ENCODE peak calls at places on chromosomes 16 and 17, in eight cellular contexts. One of them, this sample, is unnamed.
A peak's percentile ranks its signal among the peaks of the same experiment; 100 is the strongest.

GRCh38 chr17:51169340-51169739 is 3.1 kb downstream of the NME2 start:
- DNase-seq in DND-41: no peak
- DNase-seq in heart left ventricle: no peak
- DNase-seq in GM23248: no peak
- DNase-seq in osteoblast: peak; percentile 18
- DNase-seq in GM23338: no peak
- DNase-seq in IMR-90: peak; percentile 45
- DNase-seq in fibroblast of lung: no peak
- DNase-seq in this sample: no peak

GRCh38 chr17:67982686-67983085 is 13.6 kb downstream of the C17orf58 start:
- DNase-seq in DND-41: no peak
- DNase-seq in heart left ventricle: no peak
- DNase-seq in GM23248: no peak
- DNase-seq in osteoblast: no peak
- DNase-seq in GM23338: no peak
- DNase-seq in IMR-90: no peak
- DNase-seq in fibroblast of lung: no peak
- DNase-seq in this sample: no peak

GRCh38 chr16:3881499-3881995 is 1.0 kb upstream of the CREBBP start:
- DNase-seq in DND-41: no peak
- DNase-seq in heart left ventricle: no peak
- DNase-seq in GM23248: no peak
- DNase-seq in osteoblast: no peak
- DNase-seq in GM23338: peak; percentile 48
- DNase-seq in IMR-90: no peak
- DNase-seq in fibroblast of lung: no peak
- DNase-seq in this sample: no peak

GRCh38 chr16:29154676-29155121 is 169.8 kb downstream of the LAT start:
- DNase-seq in DND-41: no peak
- DNase-seq in heart left ventricle: peak; percentile 47
- DNase-seq in GM23248: no peak
- DNase-seq in osteoblast: no peak
- DNase-seq in GM23338: no peak
- DNase-seq in IMR-90: peak; percentile 83
- DNase-seq in fibroblast of lung: peak; percentile 79
- DNase-seq in this sample: no peak

GRCh38 chr17:44872131-44872768 is 24.6 kb downstream of the HIGD1B start:
- DNase-seq in DND-41: no peak
- DNase-seq in heart left ventricle: peak; percentile 68
- DNase-seq in GM23248: peak; percentile 5
- DNase-seq in osteoblast: no peak
- DNase-seq in GM23338: no peak
- DNase-seq in IMR-90: no peak
- DNase-seq in fibroblast of lung: no peak
- DNase-seq in this sample: no peak

GRCh38 chr16:88064011-88064888 is 113.0 kb downstream of the BANP start:
- DNase-seq in DND-41: no peak
- DNase-seq in heart left ventricle: peak; percentile 13
- DNase-seq in GM23248: no peak
- DNase-seq in osteoblast: peak; percentile 91
- DNase-seq in GM23338: no peak
- DNase-seq in IMR-90: peak; percentile 5
- DNase-seq in fibroblast of lung: no peak
- DNase-seq in this sample: no peak

GRCh38 chr17:38379448-38379847 is 27.8 kb downstream of the SOCS7 start:
- DNase-seq in DND-41: no peak
- DNase-seq in heart left ventricle: no peak
- DNase-seq in GM23248: no peak
- DNase-seq in osteoblast: peak; percentile 21
- DNase-seq in GM23338: no peak
- DNase-seq in IMR-90: no peak
- DNase-seq in fibroblast of lung: no peak
- DNase-seq in this sample: no peak

GRCh38 chr17:56656961-56657360 is 63.5 kb downstream of the NOG start:
- DNase-seq in DND-41: no peak
- DNase-seq in heart left ventricle: no peak
- DNase-seq in GM23248: no peak
- DNase-seq in osteoblast: no peak
- DNase-seq in GM23338: no peak
- DNase-seq in IMR-90: no peak
- DNase-seq in fibroblast of lung: no peak
- DNase-seq in this sample: no peak

GRCh38 chr17:80068301-80069160 is 32.1 kb downstream of the CCDC40 start:
- DNase-seq in DND-41: no peak
- DNase-seq in heart left ventricle: peak; percentile 54
- DNase-seq in GM23248: peak; percentile 31
- DNase-seq in osteoblast: peak; percentile 83
- DNase-seq in GM23338: no peak
- DNase-seq in IMR-90: peak; percentile 89
- DNase-seq in fibroblast of lung: peak; percentile 82
- DNase-seq in this sample: peak; percentile 80

GRCh38 chr16:66728804-66729203 is 22.6 kb downstream of the DYNC1LI2 start:
- DNase-seq in DND-41: no peak
- DNase-seq in heart left ventricle: no peak
- DNase-seq in GM23248: no peak
- DNase-seq in osteoblast: no peak
- DNase-seq in GM23338: no peak
- DNase-seq in IMR-90: no peak
- DNase-seq in fibroblast of lung: no peak
- DNase-seq in this sample: no peak

GRCh38 chr17:9987779-9988585 is 82.9 kb upstream of the RCVRN start:
- DNase-seq in DND-41: peak; percentile 39
- DNase-seq in heart left ventricle: peak; percentile 58
- DNase-seq in GM23248: peak; percentile 54
- DNase-seq in osteoblast: no peak
- DNase-seq in GM23338: peak; percentile 68
- DNase-seq in IMR-90: peak; percentile 21
- DNase-seq in fibroblast of lung: peak; percentile 40
- DNase-seq in this sample: peak; percentile 7

GRCh38 chr17:74332017-74332650 is 6.1 kb downstream of the KIF19 start:
- DNase-seq in DND-41: no peak
- DNase-seq in heart left ventricle: no peak
- DNase-seq in GM23248: no peak
- DNase-seq in osteoblast: no peak
- DNase-seq in GM23338: no peak
- DNase-seq in IMR-90: no peak
- DNase-seq in fibroblast of lung: no peak
- DNase-seq in this sample: no peak

GRCh38 chr16:47431960-47432359 is 28.9 kb downstream of the ITFG1 start:
- DNase-seq in DND-41: no peak
- DNase-seq in heart left ventricle: no peak
- DNase-seq in GM23248: peak; percentile 13
- DNase-seq in osteoblast: peak; percentile 74
- DNase-seq in GM23338: no peak
- DNase-seq in IMR-90: no peak
- DNase-seq in fibroblast of lung: no peak
- DNase-seq in this sample: no peak

GRCh38 chr16:68252383-68252782 is 7.2 kb downstream of the PLA2G15 start:
- DNase-seq in DND-41: no peak
- DNase-seq in heart left ventricle: no peak
- DNase-seq in GM23248: no peak
- DNase-seq in osteoblast: peak; percentile 19
- DNase-seq in GM23338: no peak
- DNase-seq in IMR-90: no peak
- DNase-seq in fibroblast of lung: no peak
- DNase-seq in this sample: no peak

GRCh38 chr16:90040152-90041023 is 21.1 kb upstream of the DBNDD1 start:
- DNase-seq in DND-41: no peak
- DNase-seq in heart left ventricle: no peak
- DNase-seq in GM23248: no peak
- DNase-seq in osteoblast: no peak
- DNase-seq in GM23338: no peak
- DNase-seq in IMR-90: no peak
- DNase-seq in fibroblast of lung: no peak
- DNase-seq in this sample: no peak

GRCh38 chr17:64230551-64231408 is 32.3 kb downstream of the TEX2 start:
- DNase-seq in DND-41: no peak
- DNase-seq in heart left ventricle: no peak
- DNase-seq in GM23248: peak; percentile 97
- DNase-seq in osteoblast: peak; percentile 85
- DNase-seq in GM23338: no peak
- DNase-seq in IMR-90: peak; percentile 97
- DNase-seq in fibroblast of lung: peak; percentile 91
- DNase-seq in this sample: no peak

GRCh38 chr17:62720126-62720850 is 87.8 kb downstream of the MARCHF10 start:
- DNase-seq in DND-41: no peak
- DNase-seq in heart left ventricle: no peak
- DNase-seq in GM23248: no peak
- DNase-seq in osteoblast: no peak
- DNase-seq in GM23338: peak; percentile 66
- DNase-seq in IMR-90: no peak
- DNase-seq in fibroblast of lung: no peak
- DNase-seq in this sample: peak; percentile 27

DNA sequence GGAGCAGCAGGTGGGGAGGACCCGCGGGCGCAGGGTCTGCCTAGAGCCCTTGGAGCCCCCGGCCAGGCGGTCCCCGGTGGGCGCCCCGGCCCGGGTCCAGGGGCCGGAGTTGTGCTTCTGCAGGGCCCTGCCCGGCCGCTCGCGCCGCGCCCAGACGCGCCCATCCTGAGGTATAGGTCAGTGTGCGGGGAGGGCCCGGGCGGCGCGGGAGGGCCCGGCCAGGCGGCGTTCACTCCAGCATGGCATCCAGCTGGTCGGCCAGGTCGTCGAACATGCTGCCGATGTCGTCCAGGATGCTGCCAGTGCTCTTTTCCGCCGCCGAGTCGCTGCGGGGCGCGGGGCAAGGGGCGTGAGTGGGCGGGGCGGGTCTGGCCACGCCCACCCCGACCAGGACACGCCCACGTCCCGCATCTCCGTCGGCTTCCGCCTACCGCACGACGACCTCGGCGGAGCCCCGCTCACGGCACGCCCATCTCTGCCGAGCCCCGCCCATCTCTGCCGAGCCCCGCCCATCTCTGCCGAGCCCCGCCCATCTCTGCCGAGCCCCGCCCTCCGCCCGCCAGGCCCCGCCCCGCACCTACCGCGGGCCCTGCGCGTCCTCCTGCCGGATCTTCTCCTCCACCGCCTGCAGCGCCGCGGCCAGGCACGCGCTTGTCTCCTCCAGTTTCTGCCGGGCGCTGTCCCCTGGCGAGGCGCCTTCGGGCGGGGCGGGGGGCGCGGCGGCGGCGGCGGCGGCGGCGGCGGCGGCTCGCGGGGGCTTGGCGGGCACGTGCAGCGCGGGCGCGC is 17.9 kb downstream of the CASKIN1 start:
- DNase-seq in DND-41: no peak
- DNase-seq in heart left ventricle: no peak
- DNase-seq in GM23248: peak; percentile 55
- DNase-seq in osteoblast: no peak
- DNase-seq in GM23338: peak; percentile 89
- DNase-seq in IMR-90: no peak
- DNase-seq in fibroblast of lung: peak; percentile 17
- DNase-seq in this sample: no peak
- H3K4me3 ChIP-seq in DND-41: no peak overlapping the region
- H3K4me3 ChIP-seq in heart left ventricle: no peak overlapping the region
- H3K4me3 ChIP-seq in GM23248: no peak overlapping the region
- H3K4me3 ChIP-seq in osteoblast: no peak overlapping the region
- H3K4me3 ChIP-seq in GM23338: peak overlapping the region; percentile 42
- H3K4me3 ChIP-seq in IMR-90: no peak overlapping the region
- H3K4me3 ChIP-seq in fibroblast of lung: no peak overlapping the region
- H3K4me3 ChIP-seq in this sample: no peak overlapping the region

DNA sequence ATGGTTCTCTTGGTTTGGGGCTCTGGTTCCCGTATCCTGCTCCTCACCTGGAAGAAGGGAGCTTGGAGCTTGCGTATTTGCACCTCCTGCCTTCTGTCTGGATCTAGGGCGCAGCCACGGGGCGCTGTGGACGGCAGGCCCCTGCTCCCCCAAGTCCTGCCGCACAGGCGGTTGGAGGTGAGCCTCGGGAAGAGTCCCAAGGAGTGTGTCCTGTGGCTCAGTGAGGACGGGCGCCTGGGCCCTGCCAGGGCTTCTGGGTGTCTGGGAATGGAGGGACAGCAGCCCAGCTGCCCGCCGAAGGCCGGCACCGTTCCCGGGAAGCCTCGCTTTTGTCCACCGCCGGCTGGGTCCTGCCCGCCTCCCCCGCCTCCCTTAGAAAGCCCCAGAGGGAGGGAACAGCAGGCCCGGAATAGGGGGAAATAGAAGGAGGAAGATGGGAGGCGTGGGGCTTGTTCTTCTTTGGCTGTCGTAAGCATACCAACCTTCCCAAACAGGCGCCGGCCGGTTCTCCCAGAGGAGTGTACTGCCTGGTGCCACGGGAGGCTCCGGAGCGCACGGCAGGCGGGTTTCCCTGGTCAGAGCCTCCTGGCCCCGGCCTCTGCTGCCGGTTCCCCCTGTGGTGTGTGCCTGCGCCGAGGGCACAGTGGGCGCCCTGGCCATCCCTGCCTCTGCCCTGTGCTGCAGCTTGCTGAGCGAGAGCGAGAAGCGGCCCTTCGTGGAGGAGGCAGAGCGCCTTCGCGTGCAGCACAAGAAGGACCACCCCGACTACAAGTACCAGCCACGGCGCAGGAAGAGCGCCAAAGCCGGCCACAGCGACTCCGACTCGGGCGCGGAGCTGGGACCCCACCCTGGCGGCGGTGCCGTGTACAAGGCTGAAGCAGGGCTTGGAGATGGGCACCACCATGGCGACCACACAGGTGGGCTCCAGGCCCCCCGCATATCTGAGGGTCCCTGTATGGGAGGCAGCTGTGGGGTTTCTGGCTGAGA is 1.8 kb downstream of the SOX8 start:
- DNase-seq in DND-41: no peak
- DNase-seq in heart left ventricle: no peak
- DNase-seq in GM23248: no peak
- DNase-seq in osteoblast: peak; percentile 93
- DNase-seq in GM23338: peak; percentile 35
- DNase-seq in IMR-90: no peak
- DNase-seq in fibroblast of lung: no peak
- DNase-seq in this sample: peak; percentile 52
- H3K27ac ChIP-seq in DND-41: no peak overlapping the region
- H3K27ac ChIP-seq in heart left ventricle: no peak overlapping the region
- H3K27ac ChIP-seq in GM23248: no peak overlapping the region
- H3K27ac ChIP-seq in osteoblast: no peak overlapping the region
- H3K27ac ChIP-seq in GM23338: no peak overlapping the region
- H3K27ac ChIP-seq in IMR-90: no peak overlapping the region
- H3K27ac ChIP-seq in fibroblast of lung: no peak overlapping the region
- H3K27ac ChIP-seq in this sample: peak overlapping the region; percentile 28

GRCh38 chr16:19507882-19508281 is 14.0 kb downstream of the GDE1 start:
- DNase-seq in DND-41: no peak
- DNase-seq in heart left ventricle: no peak
- DNase-seq in GM23248: no peak
- DNase-seq in osteoblast: no peak
- DNase-seq in GM23338: no peak
- DNase-seq in IMR-90: no peak
- DNase-seq in fibroblast of lung: no peak
- DNase-seq in this sample: no peak
- H3K4me1 ChIP-seq in DND-41: no peaks in the 10 kb centered on the region
- H3K4me1 ChIP-seq in heart left ventricle: no peaks in the 10 kb centered on the region
- H3K4me1 ChIP-seq in GM23248: no peaks in the 10 kb centered on the region
- H3K4me1 ChIP-seq in osteoblast: peaks cover 11% of the 10 kb centered on the region
- H3K4me1 ChIP-seq in GM23338: no peaks in the 10 kb centered on the region
- H3K4me1 ChIP-seq in IMR-90: no peaks in the 10 kb centered on the region
- H3K4me1 ChIP-seq in fibroblast of lung: no peaks in the 10 kb centered on the region
- H3K4me1 ChIP-seq in this sample: no peaks in the 10 kb centered on the region

GRCh38 chr16:58024673-58025350 is 742 bp upstream of the MMP15 start:
- DNase-seq in DND-41: no peak
- DNase-seq in heart left ventricle: peak; percentile 37
- DNase-seq in GM23248: peak; percentile 21
- DNase-seq in osteoblast: peak; percentile 90
- DNase-seq in GM23338: peak; percentile 77
- DNase-seq in IMR-90: no peak
- DNase-seq in fibroblast of lung: peak; percentile 7
- DNase-seq in this sample: no peak
- H3K4me3 ChIP-seq in DND-41: peak overlapping the region; percentile 62
- H3K4me3 ChIP-seq in heart left ventricle: peak overlapping the region; percentile 73
- H3K4me3 ChIP-seq in GM23248: peak overlapping the region; percentile 68
- H3K4me3 ChIP-seq in osteoblast: peak overlapping the region; percentile 68
- H3K4me3 ChIP-seq in GM23338: peak overlapping the region; percentile 96
- H3K4me3 ChIP-seq in IMR-90: peak overlapping the region; percentile 15
- H3K4me3 ChIP-seq in fibroblast of lung: peak overlapping the region; percentile 39
- H3K4me3 ChIP-seq in this sample: peak overlapping the region; percentile 65